ENCODE peak calls at places on chromosomes 4 and X, in ten cellular contexts. N is aorta, E is RWPE1, D is ascending aorta, K is tibial artery, W is body of pancreas, Q is sigmoid colon, T is uterus, H is fibroblast of lung, P is PC-9. O is an unnamed sample.

GRCh38 chr4:159881158-159881557 is 778.3 kb downstream of the RAPGEF2 start:
- DNase-seq in H (no peak), P (no peak), K (no peak), Q (no peak), T (no peak), W (no peak), N (no peak), E (no peak), D (no peak), O (no peak)

GRCh38 chr4:158656439-158656838 is 15.2 kb downstream of the C4orf46 start:
- DNase-seq in E (no peak), N (no peak), D (no peak), P (no peak), T (no peak), K (no peak), Q (no peak), W (no peak), H (no peak), O (no peak)

GRCh38 chr4:40301592-40301991 is 33.5 kb upstream of the CHRNA9 start:
- DNase-seq in E (no peak), K (no peak), H (no peak), D (no peak), T (no peak), Q (peak), W (no peak), P (no peak), N (no peak), O (peak)

GRCh38 chr4:91829531-91829930 is 474.2 kb upstream of the GRID2 start:
- DNase-seq in T (no peak), D (no peak), H (peak), K (no peak), Q (no peak), W (no peak), E (no peak), N (no peak), P (no peak), O (no peak)

GRCh38 chr4:107131295-107131694 is 95.2 kb upstream of the DKK2 start:
- DNase-seq in K (no peak), E (no peak), P (no peak), T (no peak), W (no peak), H (peak), Q (no peak), N (no peak), D (no peak), O (no peak)

GRCh38 chrX:10900585-10901289 is 210.4 kb upstream of the HCCS start:
- DNase-seq in W (no peak), Q (no peak), D (no peak), E (peak), T (no peak), K (no peak), N (no peak), H (peak), P (no peak), O (no peak)

GRCh38 chr4:126701756-126702155 is 931.0 kb upstream of the INTU start:
- DNase-seq in H (peak), D (no peak), E (no peak), K (no peak), N (no peak), T (no peak), P (no peak), Q (no peak), W (no peak), O (no peak)

GRCh38 chr4:136742330-136742729 is 790.0 kb downstream of the PCDH18 start:
- DNase-seq in D (no peak), T (no peak), K (no peak), E (no peak), W (no peak), Q (no peak), P (no peak), H (peak), N (no peak), O (no peak)

GRCh38 chr4:151644625-151645024 is 116.2 kb downstream of the GATB start:
- DNase-seq in H (no peak), E (peak), W (no peak), D (no peak), P (peak), N (no peak), Q (no peak), T (no peak), K (no peak), O (no peak)

GRCh38 chr4:76179398-76180318 is 31.5 kb upstream of the NUP54 start:
- DNase-seq in N (peak), P (peak), Q (peak), E (peak), D (no peak), K (peak), H (peak), T (peak), W (peak), O (peak)

GRCh38 chr4:109873791-109874514 is 26.0 kb downstream of the LRIT3 start:
- DNase-seq in D (no peak), H (peak), K (no peak), N (no peak), P (no peak), Q (no peak), T (no peak), W (no peak), E (no peak), O (no peak)

GRCh38 chr4:108166441-108167315 is 2.1 kb downstream of the LEF1 start:
- DNase-seq in P (no peak), Q (no peak), D (no peak), K (no peak), N (no peak), W (peak), T (no peak), H (peak), E (no peak), O (peak)

GRCh38 chr4:83358410-83358809 is 23.8 kb upstream of the HPSE start:
- DNase-seq in D (no peak), E (peak), W (no peak), T (no peak), K (no peak), H (peak), N (no peak), P (no peak), Q (no peak), O (no peak)

GRCh38 chr4:6746721-6747689 is 31.0 kb downstream of the BLOC1S4 start:
- DNase-seq in E (no peak), N (no peak), P (peak), H (peak), K (no peak), Q (no peak), D (no peak), W (peak), T (no peak), O (no peak)

GRCh38 chr4:6748286-6748685 is 32.3 kb downstream of the BLOC1S4 start:
- DNase-seq in T (no peak), K (no peak), N (no peak), D (no peak), P (no peak), Q (no peak), W (no peak), E (no peak), H (no peak), O (no peak)

GRCh38 chr4:6750302-6751221 is 32.0 kb upstream of the KIAA0232 start:
- DNase-seq in N (no peak), D (no peak), T (no peak), P (peak), W (no peak), K (no peak), Q (no peak), H (no peak), E (no peak), O (no peak)

GRCh38 chr4:6749340-6750171 is 33.0 kb upstream of the KIAA0232 start:
- DNase-seq in H (peak), D (no peak), K (peak), Q (peak), E (peak), W (peak), N (peak), T (peak), P (peak), O (no peak)

DNA sequence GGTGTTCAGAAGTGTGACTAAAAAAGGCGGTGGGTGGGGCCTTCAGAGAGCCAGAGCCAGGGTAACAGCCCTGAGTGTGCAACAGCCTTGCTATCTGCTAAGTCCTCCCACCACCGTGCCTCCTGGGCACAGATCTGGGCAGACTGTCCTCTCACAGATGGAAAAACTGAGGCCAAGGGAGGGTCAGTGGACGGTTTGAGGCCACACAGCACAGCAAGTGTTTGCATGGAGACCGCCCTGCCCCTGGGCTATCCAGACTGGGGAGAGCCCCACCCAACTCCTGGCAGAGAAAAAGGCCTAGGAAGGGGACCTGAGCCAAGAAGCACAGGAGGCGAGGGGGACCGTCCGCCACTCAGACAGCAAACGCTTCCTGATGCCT is 31.7 kb downstream of the BLOC1S4 start:
- DNase-seq in H (no peak), Q (no peak), K (no peak), W (no peak), N (no peak), P (peak), T (no peak), E (no peak), D (no peak), O (no peak)
- H3K27ac ChIP-seq in H (no peak), Q (no peak), K (peak), W (peak), N (no peak), P (peak), T (no peak), E (peak), D (peak), O (no peak)

DNA sequence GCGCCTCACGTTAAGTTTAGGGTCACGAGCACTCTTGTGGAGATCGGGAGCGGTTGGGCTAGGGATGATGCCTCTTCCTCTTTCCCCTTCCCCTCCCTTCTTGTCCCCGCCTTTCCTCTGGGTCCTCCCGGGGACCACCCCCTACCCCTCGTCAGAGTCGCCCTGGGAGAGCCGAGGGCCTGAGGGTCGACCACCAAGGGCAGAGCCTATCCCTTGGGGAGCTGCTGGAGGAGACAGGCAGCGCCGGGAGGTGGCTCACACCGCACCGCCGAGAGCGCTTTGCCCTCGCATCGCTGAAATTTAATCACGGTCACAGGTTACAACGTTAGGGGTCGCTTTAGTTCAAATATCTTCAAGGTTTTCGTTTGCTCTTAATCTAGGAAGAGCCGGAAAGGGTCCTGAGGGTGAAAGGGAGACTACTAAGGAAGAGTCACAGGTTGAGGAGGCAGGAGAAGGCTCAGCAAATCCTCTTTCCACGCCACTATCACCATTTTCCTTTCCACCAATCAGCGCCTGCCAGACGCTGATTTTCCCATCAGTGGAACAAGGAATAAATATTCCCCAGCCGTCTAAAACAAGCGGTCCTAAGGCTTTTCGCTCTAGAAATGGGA is 529 bp upstream of the SNCA start:
- DNase-seq in K (no peak), P (no peak), D (no peak), H (peak), Q (no peak), T (no peak), N (no peak), E (peak), W (peak), O (no peak)
- H3K27ac ChIP-seq in K (no peak), P (no peak), D (no peak), H (no peak), Q (peak), T (peak), N (no peak), E (peak), W (no peak), O (no peak)

GRCh38 chrX:39830414-39830813 is 267.3 kb downstream of the BCOR start:
- DNase-seq in D (no peak), W (peak), E (no peak), T (no peak), P (no peak), K (no peak), H (no peak), Q (no peak), N (no peak), O (no peak)

GRCh38 chrX:39834600-39834999 is 263.2 kb downstream of the BCOR start:
- DNase-seq in H (no peak), K (no peak), W (no peak), E (no peak), T (no peak), N (no peak), Q (no peak), D (no peak), P (no peak), O (no peak)

GRCh38 chrX:39829965-39830364 is 267.8 kb downstream of the BCOR start:
- DNase-seq in P (no peak), H (no peak), E (no peak), T (no peak), Q (no peak), N (no peak), W (no peak), D (no peak), K (no peak), O (no peak)

GRCh38 chrX:39835241-39835640 is 262.5 kb downstream of the BCOR start:
- DNase-seq in K (no peak), D (no peak), T (no peak), E (no peak), Q (no peak), N (no peak), H (no peak), P (no peak), W (no peak), O (no peak)

GRCh38 chrX:39832211-39832610 is 265.5 kb downstream of the BCOR start:
- DNase-seq in Q (no peak), N (no peak), D (no peak), P (no peak), T (no peak), W (no peak), K (no peak), E (no peak), H (no peak), O (no peak)
- H3K27ac ChIP-seq in Q (no peak), N (no peak), D (no peak), P (no peak), T (no peak), W (no peak), K (no peak), E (no peak), H (no peak), O (no peak)

GRCh38 chrX:85622635-85623034 is 243.2 kb upstream of the POF1B start:
- DNase-seq in H (no peak), K (no peak), W (no peak), T (no peak), Q (no peak), N (no peak), D (no peak), P (no peak), E (no peak), O (no peak)

GRCh38 chrX:85620466-85620865 is 241.0 kb upstream of the POF1B start:
- DNase-seq in Q (no peak), D (no peak), W (no peak), P (no peak), E (no peak), T (no peak), H (no peak), N (no peak), K (no peak), O (no peak)

GRCh38 chrX:85619962-85620361 is 240.5 kb upstream of the POF1B start:
- DNase-seq in T (no peak), H (no peak), D (no peak), N (no peak), P (no peak), E (no peak), W (no peak), K (no peak), Q (no peak), O (no peak)
- H3K27ac ChIP-seq in T (no peak), H (no peak), D (no peak), N (no peak), P (no peak), E (no peak), W (no peak), K (no peak), Q (no peak), O (no peak)

DNA sequence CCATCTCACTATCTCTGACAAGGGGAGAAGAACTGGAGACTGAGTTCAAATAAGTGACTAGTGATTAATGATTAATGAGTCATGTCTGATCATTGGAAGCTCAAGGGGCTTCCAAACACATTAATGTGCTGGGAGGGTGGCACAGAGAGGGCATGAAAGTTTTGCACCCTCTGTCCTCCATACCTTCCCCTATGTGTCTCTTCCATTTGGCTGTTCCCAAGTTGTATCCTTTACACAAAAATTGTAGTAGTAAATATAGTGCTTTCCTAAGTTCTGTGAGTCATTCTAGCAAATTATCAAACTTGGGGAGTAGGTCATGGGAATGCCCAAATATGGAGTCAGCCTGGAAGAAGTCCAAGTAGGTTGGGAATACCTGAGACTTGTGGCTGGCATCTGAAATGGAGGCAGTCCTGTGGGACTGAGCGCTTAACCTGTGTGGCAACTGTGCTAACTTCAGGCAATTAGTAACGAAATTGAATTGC is 4.1 kb upstream of the FAM200B start:
- DNase-seq in P (peak), H (peak), E (no peak), K (no peak), W (peak), D (no peak), Q (no peak), N (no peak), T (no peak), O (no peak)
- H3K27ac ChIP-seq in P (peak), H (no peak), E (no peak), K (no peak), W (peak), D (no peak), Q (no peak), N (no peak), T (no peak), O (no peak)